ENCODE peak calls at places on chromosomes 5 and 9, in seven cellular contexts. W is MG63, J is BE2C, D is tibial artery, N is HFF-Myc, C is dorsolateral prefrontal cortex, X is mesendoderm. E is an unnamed sample.

GRCh38 chr5:57298985-57299491 is 125.2 kb downstream of the GPBP1 start:
- DNase-seq in W (peak), X (peak), D (no peak), N (peak), J (peak), C (no peak), E (peak)

GRCh38 chr9:2166219-2166618 is 151.1 kb downstream of the SMARCA2 start:
- DNase-seq in W (no peak), D (no peak), N (no peak), J (no peak), C (no peak), X (no peak), E (no peak)

GRCh38 chr9:93952119-93952783 is 2.9 kb downstream of the BARX1 start:
- DNase-seq in D (no peak), N (no peak), W (no peak), X (no peak), C (no peak), J (no peak), E (no peak)

GRCh38 chr5:126354012-126354856 is 69.0 kb upstream of the GRAMD2B start:
- DNase-seq in N (peak), C (no peak), X (peak), D (no peak), W (peak), J (no peak), E (no peak)

GRCh38 chr5:102682102-102682647 is 72.9 kb upstream of the PAM start:
- DNase-seq in C (no peak), W (no peak), N (no peak), D (no peak), J (no peak), X (no peak), E (no peak)

GRCh38 chr5:68464424-68464823 is 248.9 kb downstream of the PIK3R1 start:
- DNase-seq in J (no peak), W (peak), N (peak), D (no peak), X (no peak), C (no peak), E (peak)

GRCh38 chr9:132732326-132732725 is 62.1 kb downstream of the GTF3C4 start:
- DNase-seq in W (no peak), D (no peak), X (peak), C (no peak), J (no peak), N (no peak), E (no peak)

GRCh38 chr9:91255327-91255726 is 106.4 kb downstream of the AUH start:
- DNase-seq in X (no peak), W (no peak), C (no peak), D (no peak), J (no peak), N (peak), E (no peak)

DNA sequence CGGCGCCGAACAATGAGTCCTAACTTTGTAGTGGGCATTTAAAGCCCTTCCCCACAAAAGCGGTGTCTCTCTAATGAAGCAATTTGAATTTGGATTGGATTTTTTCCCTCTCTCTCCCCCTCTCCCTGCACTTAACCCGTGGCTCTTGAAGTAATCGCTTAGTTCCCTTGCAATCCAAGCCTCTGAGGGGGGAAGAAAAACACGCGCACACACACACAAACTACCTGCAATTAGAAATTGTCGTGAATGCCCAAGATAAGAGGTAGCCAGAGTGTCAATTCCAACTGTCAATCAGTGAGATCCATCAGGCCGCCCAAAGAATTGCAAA is 1.2 kb downstream of the LHX6 start:
- DNase-seq in D (no peak), C (no peak), X (no peak), J (no peak), N (no peak), W (no peak), E (no peak)
- H3K4me3 ChIP-seq in D (peak), C (peak), X (no peak), J (no peak), N (no peak), W (no peak), E (no peak)

DNA sequence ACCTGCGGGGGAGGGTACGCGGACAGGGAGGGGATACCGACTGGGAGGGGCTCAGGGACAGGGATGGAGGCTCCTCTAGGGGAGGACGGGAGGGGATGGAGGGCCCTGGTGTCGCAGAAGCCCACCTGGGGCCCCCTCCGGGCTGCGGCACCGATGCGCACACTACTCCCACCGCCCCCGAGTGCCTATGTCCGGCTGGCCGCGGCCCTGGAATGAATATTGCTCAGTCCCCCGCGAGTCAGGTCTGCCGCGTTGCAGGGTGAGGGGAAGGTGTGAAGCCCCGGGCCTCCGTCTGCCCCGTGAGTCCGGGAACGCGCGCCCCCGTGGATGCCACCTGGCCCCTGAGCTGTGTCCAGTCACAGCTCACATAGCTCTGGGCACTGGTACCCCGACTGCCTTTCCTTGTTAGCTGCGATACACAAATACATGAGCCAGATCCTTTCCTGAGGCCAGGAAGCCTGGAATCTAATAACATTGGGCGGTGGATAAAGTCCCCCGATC is 44.5 kb upstream of the PRSS3 start:
- DNase-seq in C (no peak), D (no peak), N (no peak), J (peak), X (no peak), W (no peak), E (no peak)
- H3K4me3 ChIP-seq in C (peak), D (no peak), N (peak), J (peak), X (no peak), W (no peak), E (no peak)

GRCh38 chr5:178114325-178115135 is 1.2 kb downstream of the N4BP3 start:
- DNase-seq in J (no peak), N (no peak), X (peak), D (no peak), W (peak), C (peak), E (peak)

GRCh38 chr5:178115136-178115834 is 2.0 kb downstream of the N4BP3 start:
- DNase-seq in J (no peak), C (no peak), W (no peak), N (no peak), X (peak), D (no peak), E (no peak)

GRCh38 chr5:178116406-178116885 is 3.1 kb downstream of the N4BP3 start:
- DNase-seq in C (no peak), J (no peak), X (no peak), N (no peak), D (no peak), W (no peak), E (peak)

GRCh38 chr5:178117911-178118310 is 4.6 kb downstream of the N4BP3 start:
- DNase-seq in D (no peak), J (no peak), N (no peak), W (no peak), C (no peak), X (no peak), E (peak)

DNA sequence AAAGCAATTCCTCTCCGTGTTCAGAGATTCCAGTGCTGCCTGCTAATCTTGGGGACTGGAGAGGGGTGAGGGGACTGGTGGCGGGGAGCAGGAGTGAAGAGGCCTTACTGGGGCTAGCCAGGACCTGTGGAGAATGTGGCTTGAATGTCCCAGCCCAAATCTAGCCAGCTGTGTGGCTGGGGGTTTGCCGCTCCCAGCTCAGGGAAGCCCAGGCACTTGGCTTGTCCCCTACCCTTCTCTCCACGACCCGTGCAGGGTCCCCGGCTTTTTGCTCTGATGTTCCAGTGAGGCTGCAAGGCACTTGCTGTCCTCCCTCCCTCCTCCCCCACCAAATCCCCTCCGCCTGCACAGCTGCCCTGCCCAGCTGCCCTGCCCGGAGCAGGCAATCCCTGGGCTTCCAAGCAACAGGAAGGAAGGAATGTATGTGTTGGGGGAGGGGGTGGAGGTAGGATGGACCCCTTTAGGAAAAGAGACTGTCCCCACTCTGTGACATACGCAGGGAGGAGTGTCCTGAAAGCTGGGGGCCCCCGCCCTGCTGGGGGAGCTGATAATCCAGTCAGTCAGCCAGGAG is 2.6 kb downstream of the N4BP3 start:
- DNase-seq in X (peak), J (no peak), W (no peak), C (no peak), D (no peak), N (no peak), E (no peak)
- H3K4me3 ChIP-seq in X (no peak), J (no peak), W (no peak), C (no peak), D (no peak), N (no peak), E (peak)

GRCh38 chr9:136205707-136205992 is 722 bp upstream of the LHX3 start:
- DNase-seq in C (no peak), D (no peak), X (no peak), N (no peak), W (no peak), J (no peak), E (no peak)
- H3K4me3 ChIP-seq in C (no peak), D (no peak), X (no peak), N (no peak), W (no peak), J (no peak), E (no peak)

DNA sequence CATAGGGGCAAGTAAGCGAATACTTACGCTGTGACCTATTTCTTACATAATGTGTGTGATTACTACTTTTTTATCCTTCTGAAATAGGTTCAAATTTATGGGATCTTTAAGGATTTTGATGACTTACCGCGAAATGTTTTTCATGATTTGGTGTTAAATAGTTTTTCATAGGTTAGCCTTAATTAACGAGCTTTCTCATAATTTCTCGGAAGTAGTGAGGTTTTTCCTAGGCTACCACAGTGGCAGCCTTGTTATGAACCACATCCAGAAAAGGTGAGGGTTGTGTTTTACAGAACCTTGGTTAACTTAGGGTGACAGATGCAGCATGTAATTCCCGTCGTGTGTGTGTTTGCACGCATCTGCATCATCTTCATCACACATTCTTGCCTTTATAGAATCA is 1.3 kb downstream of the SH3GL2 start:
- DNase-seq in C (no peak), J (no peak), D (no peak), N (no peak), W (no peak), X (no peak), E (no peak)
- H3K4me3 ChIP-seq in C (peak), J (no peak), D (no peak), N (no peak), W (no peak), X (no peak), E (no peak)